ENCODE peak calls at places on chromosomes 5 and 9, in four cellular contexts. One of them, this sample, is unnamed.

GRCh38 chr9:9614607-9615006 is 998.2 kb downstream of the PTPRD start:
- DNase-seq in IMR-90: no peak
- DNase-seq in CD4-positive, alpha-beta T cell: no peak
- DNase-seq in fibroblast of mammary gland: no peak
- DNase-seq in this sample: no peak

GRCh38 chr5:33311893-33312292 is 128.9 kb upstream of the TARS1 start:
- DNase-seq in IMR-90: peak; percentile 99
- DNase-seq in CD4-positive, alpha-beta T cell: no peak
- DNase-seq in fibroblast of mammary gland: peak; percentile 100
- DNase-seq in this sample: peak; percentile 67

GRCh38 chr5:150152636-150153462 is 2.8 kb downstream of the PDGFRB start:
- DNase-seq in IMR-90: peak; percentile 78
- DNase-seq in CD4-positive, alpha-beta T cell: no peak
- DNase-seq in fibroblast of mammary gland: peak; percentile 64
- DNase-seq in this sample: no peak

GRCh38 chr5:154534457-154535050 is 56.5 kb upstream of the HAND1 start:
- DNase-seq in IMR-90: no peak
- DNase-seq in CD4-positive, alpha-beta T cell: no peak
- DNase-seq in fibroblast of mammary gland: no peak
- DNase-seq in this sample: no peak

GRCh38 chr5:148748702-148749101 is 77.7 kb upstream of the ADRB2 start:
- DNase-seq in IMR-90: no peak
- DNase-seq in CD4-positive, alpha-beta T cell: no peak
- DNase-seq in fibroblast of mammary gland: no peak
- DNase-seq in this sample: no peak

GRCh38 chr9:128628471-128629048 is 28.1 kb downstream of the DYNC2I2 start:
- DNase-seq in IMR-90: no peak
- DNase-seq in CD4-positive, alpha-beta T cell: no peak
- DNase-seq in fibroblast of mammary gland: no peak
- DNase-seq in this sample: peak; percentile 46

GRCh38 chr9:37163299-37163698 is 42.9 kb downstream of the ZCCHC7 start:
- DNase-seq in IMR-90: no peak
- DNase-seq in CD4-positive, alpha-beta T cell: no peak
- DNase-seq in fibroblast of mammary gland: no peak
- DNase-seq in this sample: no peak

GRCh38 chr5:150999704-151000452 is 20.5 kb upstream of the GPX3 start:
- DNase-seq in IMR-90: peak; percentile 14
- DNase-seq in CD4-positive, alpha-beta T cell: no peak
- DNase-seq in fibroblast of mammary gland: peak; percentile 34
- DNase-seq in this sample: no peak

GRCh38 chr9:117412006-117412715 is 2.7 kb downstream of the ASTN2 start:
- DNase-seq in IMR-90: no peak
- DNase-seq in CD4-positive, alpha-beta T cell: no peak
- DNase-seq in fibroblast of mammary gland: no peak
- DNase-seq in this sample: no peak

GRCh38 chr5:77568082-77568481 is 70.4 kb downstream of the OTP start:
- DNase-seq in IMR-90: no peak
- DNase-seq in CD4-positive, alpha-beta T cell: no peak
- DNase-seq in fibroblast of mammary gland: no peak
- DNase-seq in this sample: no peak

GRCh38 chr9:10678010-10678409 is 65.2 kb upstream of the PTPRD start:
- DNase-seq in IMR-90: no peak
- DNase-seq in CD4-positive, alpha-beta T cell: no peak
- DNase-seq in fibroblast of mammary gland: no peak
- DNase-seq in this sample: no peak

GRCh38 chr5:4413996-4414395 is 726.1 kb upstream of the ADAMTS16 start:
- DNase-seq in IMR-90: no peak
- DNase-seq in CD4-positive, alpha-beta T cell: no peak
- DNase-seq in fibroblast of mammary gland: no peak
- DNase-seq in this sample: no peak

GRCh38 chr9:89661956-89662717 is 57.3 kb downstream of the GADD45G start:
- DNase-seq in IMR-90: peak; percentile 86
- DNase-seq in CD4-positive, alpha-beta T cell: no peak
- DNase-seq in fibroblast of mammary gland: peak; percentile 90
- DNase-seq in this sample: peak; percentile 98

GRCh38 chr9:114263853-114264510 is 58.9 kb upstream of the ORM1 start:
- DNase-seq in IMR-90: no peak
- DNase-seq in CD4-positive, alpha-beta T cell: no peak
- DNase-seq in fibroblast of mammary gland: no peak
- DNase-seq in this sample: no peak
- TF ChIP-seq CTCF in IMR-90: peak; percentile 34
- TF ChIP-seq CTCF in CD4-positive, alpha-beta T cell: no peak
- TF ChIP-seq CTCF in fibroblast of mammary gland: no peak
- TF ChIP-seq CTCF in this sample: no peak

GRCh38 chr5:107799306-107799705 is 128.6 kb upstream of the EFNA5 start:
- DNase-seq in IMR-90: no peak
- DNase-seq in CD4-positive, alpha-beta T cell: no peak
- DNase-seq in fibroblast of mammary gland: no peak
- DNase-seq in this sample: no peak
- TF ChIP-seq CTCF in IMR-90: no peak
- TF ChIP-seq CTCF in CD4-positive, alpha-beta T cell: no peak
- TF ChIP-seq CTCF in fibroblast of mammary gland: no peak
- TF ChIP-seq CTCF in this sample: no peak

DNA sequence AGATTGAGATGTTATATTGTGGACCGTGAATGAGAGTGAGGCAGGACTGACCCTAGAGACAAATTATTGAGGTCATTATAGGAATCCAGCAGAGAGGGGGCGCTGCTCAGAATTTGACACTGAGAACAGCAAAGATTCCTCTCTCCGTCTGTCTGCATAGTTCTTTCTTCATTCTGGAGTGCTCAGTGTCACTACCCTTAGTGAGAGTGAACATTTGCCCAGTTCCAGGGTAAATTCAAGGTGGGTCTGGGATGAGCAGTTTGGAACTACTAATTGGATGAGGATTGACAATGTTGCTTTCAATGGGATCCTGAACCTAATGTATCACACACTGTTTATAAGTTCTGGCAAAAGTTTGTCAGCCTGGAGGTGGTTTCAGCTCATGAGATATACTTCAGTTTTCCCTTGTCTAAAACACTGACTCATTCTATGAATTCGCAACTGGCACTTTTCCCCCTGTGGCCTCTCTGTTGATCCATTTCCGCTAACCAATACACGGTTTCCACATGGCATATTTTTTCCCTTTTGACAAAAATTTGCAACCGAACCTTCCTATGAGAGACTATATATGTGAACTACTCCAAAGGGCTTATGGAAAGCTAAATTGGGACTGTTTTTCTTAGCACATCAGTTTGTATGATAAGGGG is 1240.8 kb upstream of the WWC1 start:
- DNase-seq in IMR-90: no peak
- DNase-seq in CD4-positive, alpha-beta T cell: no peak
- DNase-seq in fibroblast of mammary gland: peak; percentile 71
- DNase-seq in this sample: no peak
- TF ChIP-seq CTCF in IMR-90: no peak
- TF ChIP-seq CTCF in CD4-positive, alpha-beta T cell: no peak
- TF ChIP-seq CTCF in fibroblast of mammary gland: peak; percentile 22
- TF ChIP-seq CTCF in this sample: no peak

GRCh38 chr5:140977003-140977402 is 10.7 kb downstream of the PCDHAC2 start:
- DNase-seq in IMR-90: no peak
- DNase-seq in CD4-positive, alpha-beta T cell: no peak
- DNase-seq in fibroblast of mammary gland: peak; percentile 72
- DNase-seq in this sample: peak; percentile 59

GRCh38 chr5:140978987-140979386 is 12.7 kb downstream of the PCDHAC2 start:
- DNase-seq in IMR-90: no peak
- DNase-seq in CD4-positive, alpha-beta T cell: no peak
- DNase-seq in fibroblast of mammary gland: no peak
- DNase-seq in this sample: no peak

GRCh38 chr5:140969880-140970279 is 3.6 kb downstream of the PCDHAC2 start:
- DNase-seq in IMR-90: no peak
- DNase-seq in CD4-positive, alpha-beta T cell: no peak
- DNase-seq in fibroblast of mammary gland: no peak
- DNase-seq in this sample: no peak

GRCh38 chr5:140978260-140978659 is 12.0 kb downstream of the PCDHAC2 start:
- DNase-seq in IMR-90: no peak
- DNase-seq in CD4-positive, alpha-beta T cell: no peak
- DNase-seq in fibroblast of mammary gland: no peak
- DNase-seq in this sample: no peak

DNA sequence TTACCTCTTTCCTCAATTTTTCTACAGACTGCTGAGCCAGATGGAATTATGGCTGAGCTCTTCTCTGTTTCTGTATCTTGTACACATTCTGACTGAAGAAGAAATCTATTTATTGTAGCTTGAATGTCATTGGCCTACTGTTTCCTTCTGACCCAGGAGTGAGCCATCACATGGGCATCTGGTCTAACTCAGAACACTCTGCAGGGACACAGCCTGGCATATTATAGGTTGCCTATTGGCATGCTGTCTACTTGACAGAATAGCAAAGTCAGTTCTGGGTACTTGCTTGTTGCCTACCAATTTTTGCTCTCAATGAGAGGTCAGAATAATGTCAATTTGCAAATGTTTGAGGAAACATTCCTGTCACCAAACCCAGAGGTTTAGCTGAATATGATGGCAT is 7.3 kb downstream of the PCDHAC2 start:
- DNase-seq in IMR-90: no peak
- DNase-seq in CD4-positive, alpha-beta T cell: no peak
- DNase-seq in fibroblast of mammary gland: no peak
- DNase-seq in this sample: no peak
- TF ChIP-seq CTCF in IMR-90: no peak
- TF ChIP-seq CTCF in CD4-positive, alpha-beta T cell: no peak
- TF ChIP-seq CTCF in fibroblast of mammary gland: no peak
- TF ChIP-seq CTCF in this sample: no peak

GRCh38 chr9:113738898-113739604 is 137.1 kb upstream of the ZNF618 start:
- DNase-seq in IMR-90: no peak
- DNase-seq in CD4-positive, alpha-beta T cell: no peak
- DNase-seq in fibroblast of mammary gland: no peak
- DNase-seq in this sample: no peak

GRCh38 chr9:113742471-113742870 is 133.6 kb upstream of the ZNF618 start:
- DNase-seq in IMR-90: no peak
- DNase-seq in CD4-positive, alpha-beta T cell: no peak
- DNase-seq in fibroblast of mammary gland: no peak
- DNase-seq in this sample: no peak

GRCh38 chr9:113738506-113738897 is 137.6 kb upstream of the ZNF618 start:
- DNase-seq in IMR-90: no peak
- DNase-seq in CD4-positive, alpha-beta T cell: no peak
- DNase-seq in fibroblast of mammary gland: no peak
- DNase-seq in this sample: peak; percentile 20

GRCh38 chr9:113734826-113735225 is 141.3 kb upstream of the ZNF618 start:
- DNase-seq in IMR-90: no peak
- DNase-seq in CD4-positive, alpha-beta T cell: no peak
- DNase-seq in fibroblast of mammary gland: no peak
- DNase-seq in this sample: no peak

DNA sequence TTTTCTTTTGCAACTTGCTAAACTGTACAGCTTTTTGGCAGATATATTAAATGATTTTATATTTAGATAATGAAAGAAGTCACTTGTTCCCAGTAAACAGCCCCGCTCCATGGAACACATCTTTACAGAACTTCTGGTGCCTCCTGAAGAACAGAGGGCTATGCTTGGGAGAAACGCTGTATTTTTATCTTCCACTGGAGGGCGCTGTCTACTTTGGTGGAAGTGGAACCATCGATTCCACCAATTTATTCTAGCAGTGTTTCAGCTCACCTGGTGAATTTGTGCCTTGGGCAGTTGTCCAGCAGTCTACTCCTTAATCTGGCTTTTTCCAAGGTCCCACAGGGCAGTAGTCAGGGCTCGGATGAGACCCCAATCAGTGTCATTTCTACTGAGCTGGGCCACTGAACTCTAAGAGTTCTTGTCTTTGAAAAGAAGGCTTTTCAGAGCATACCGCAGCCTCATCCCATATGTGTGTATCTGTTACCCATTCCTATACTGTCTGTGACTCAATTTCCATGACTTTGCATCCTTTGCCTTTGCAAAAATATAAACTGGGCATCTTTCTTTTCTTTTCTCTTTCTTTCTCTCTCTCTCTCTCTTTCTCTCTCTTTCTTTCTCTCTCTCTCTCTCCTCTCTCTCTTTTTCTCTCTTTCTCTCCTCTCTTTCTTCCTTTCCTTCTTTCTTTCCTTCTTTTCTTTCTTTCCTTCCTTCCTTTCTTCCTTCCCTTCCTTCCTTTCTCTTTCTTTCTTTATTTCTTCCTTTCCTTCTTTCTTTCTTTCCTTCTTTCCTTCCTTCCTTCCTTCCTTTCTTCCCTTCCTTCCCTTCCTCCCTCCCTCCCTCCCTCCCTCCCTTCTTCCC is 138.5 kb upstream of the ZNF618 start:
- DNase-seq in IMR-90: peak; percentile 51
- DNase-seq in CD4-positive, alpha-beta T cell: no peak
- DNase-seq in fibroblast of mammary gland: peak; percentile 67
- DNase-seq in this sample: peak; percentile 76
- TF ChIP-seq CTCF in IMR-90: peak; percentile 78
- TF ChIP-seq CTCF in CD4-positive, alpha-beta T cell: peak; percentile 22
- TF ChIP-seq CTCF in fibroblast of mammary gland: peak; percentile 92
- TF ChIP-seq CTCF in this sample: peak; percentile 89

DNA sequence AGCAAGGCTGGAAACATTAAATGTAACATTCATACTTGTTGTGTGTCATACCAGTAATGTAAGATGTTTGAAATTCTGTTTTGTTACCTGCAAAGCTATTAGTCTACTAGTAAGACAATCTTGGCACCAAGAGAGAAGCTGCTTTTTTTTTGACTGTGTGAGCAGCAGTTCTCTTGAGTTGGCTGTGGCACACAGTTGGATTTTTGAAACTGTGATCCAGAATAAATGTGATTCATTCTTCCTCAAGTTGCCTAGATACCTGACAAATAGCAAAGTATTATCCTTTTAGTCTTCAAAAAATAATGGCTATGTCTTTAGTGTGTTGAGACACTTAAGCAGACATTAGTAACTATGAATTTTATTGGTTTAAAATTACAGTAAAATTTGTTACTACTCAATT is 57.2 kb upstream of the HAPLN1 start:
- DNase-seq in IMR-90: no peak
- DNase-seq in CD4-positive, alpha-beta T cell: no peak
- DNase-seq in fibroblast of mammary gland: no peak
- DNase-seq in this sample: no peak
- TF ChIP-seq CTCF in IMR-90: no peak
- TF ChIP-seq CTCF in CD4-positive, alpha-beta T cell: no peak
- TF ChIP-seq CTCF in fibroblast of mammary gland: no peak
- TF ChIP-seq CTCF in this sample: no peak

DNA sequence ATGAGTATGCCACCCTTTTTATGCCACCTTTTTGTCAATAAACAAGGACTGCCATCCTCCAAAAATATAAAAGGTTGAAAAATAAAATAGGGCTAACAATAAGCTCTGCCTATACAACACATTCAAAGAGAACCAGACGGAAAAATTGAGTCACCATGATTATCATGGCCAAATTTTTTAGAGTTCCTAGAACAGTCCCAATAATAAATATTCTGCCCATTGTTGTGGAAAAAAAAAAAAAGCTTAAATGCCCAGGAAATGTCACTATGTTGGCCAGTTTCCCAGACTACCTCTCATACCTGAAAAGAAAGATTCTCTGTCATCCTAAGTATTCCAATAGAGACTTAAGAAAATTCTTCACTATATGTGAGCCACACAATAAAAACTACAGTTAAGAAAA is 149.1 kb downstream of the TMEM161B start:
- DNase-seq in IMR-90: no peak
- DNase-seq in CD4-positive, alpha-beta T cell: no peak
- DNase-seq in fibroblast of mammary gland: no peak
- DNase-seq in this sample: no peak
- TF ChIP-seq CTCF in IMR-90: no peak
- TF ChIP-seq CTCF in CD4-positive, alpha-beta T cell: no peak
- TF ChIP-seq CTCF in fibroblast of mammary gland: no peak
- TF ChIP-seq CTCF in this sample: no peak

GRCh38 chr9:108547736-108548135 is 308.1 kb downstream of the ACTL7B start:
- DNase-seq in IMR-90: no peak
- DNase-seq in CD4-positive, alpha-beta T cell: no peak
- DNase-seq in fibroblast of mammary gland: no peak
- DNase-seq in this sample: no peak
- TF ChIP-seq CTCF in IMR-90: no peak
- TF ChIP-seq CTCF in CD4-positive, alpha-beta T cell: no peak
- TF ChIP-seq CTCF in fibroblast of mammary gland: no peak
- TF ChIP-seq CTCF in this sample: no peak

This sample was measured in RWPE1.